ENCODE peak calls at places on chromosomes 7 and 10, in ten cellular contexts. One of them, this sample, is unnamed.

GRCh38 chr10:95428702-95429101 is 132.5 kb downstream of the SORBS1 start:
- DNase-seq in naive B cell: no peak
- DNase-seq in activated CD8-positive, alpha-beta memory T cell treated with anti-CD3 and anti-CD28 coated beads, Interleukin-2, amount 10 ng/mL, durations not matched to agents 7 days and 5 days: no peak
- DNase-seq in KBM-7: no peak
- DNase-seq in nephron progenitor cell: no peak
- DNase-seq in AG04450: no peak
- DNase-seq in skeletal muscle cell: no peak
- DNase-seq in Kasumi-1: no peak
- DNase-seq in T-helper 1 cell: no peak
- DNase-seq in anterior cingulate cortex: no peak
- DNase-seq in this sample: no peak

GRCh38 chr10:119301397-119301796 is 94.0 kb downstream of the GRK5 start:
- DNase-seq in activated CD8-positive, alpha-beta memory T cell treated with anti-CD3 and anti-CD28 coated beads, Interleukin-2, amount 10 ng/mL, durations not matched to agents 7 days and 5 days: peak
- DNase-seq in naive B cell: peak
- DNase-seq in anterior cingulate cortex: no peak
- DNase-seq in nephron progenitor cell: no peak
- DNase-seq in AG04450: no peak
- DNase-seq in KBM-7: no peak
- DNase-seq in skeletal muscle cell: no peak
- DNase-seq in T-helper 1 cell: peak
- DNase-seq in Kasumi-1: peak
- DNase-seq in this sample: no peak

GRCh38 chr7:151493083-151493482 is 26.6 kb downstream of the RHEB start:
- DNase-seq in activated CD8-positive, alpha-beta memory T cell treated with anti-CD3 and anti-CD28 coated beads, Interleukin-2, amount 10 ng/mL, durations not matched to agents 7 days and 5 days: no peak
- DNase-seq in skeletal muscle cell: no peak
- DNase-seq in KBM-7: no peak
- DNase-seq in AG04450: no peak
- DNase-seq in Kasumi-1: no peak
- DNase-seq in naive B cell: no peak
- DNase-seq in T-helper 1 cell: no peak
- DNase-seq in anterior cingulate cortex: no peak
- DNase-seq in nephron progenitor cell: no peak
- DNase-seq in this sample: no peak

GRCh38 chr10:44704616-44705015 is 206.5 kb upstream of the TMEM72 start:
- DNase-seq in skeletal muscle cell: no peak
- DNase-seq in nephron progenitor cell: no peak
- DNase-seq in T-helper 1 cell: no peak
- DNase-seq in anterior cingulate cortex: no peak
- DNase-seq in AG04450: no peak
- DNase-seq in KBM-7: no peak
- DNase-seq in activated CD8-positive, alpha-beta memory T cell treated with anti-CD3 and anti-CD28 coated beads, Interleukin-2, amount 10 ng/mL, durations not matched to agents 7 days and 5 days: no peak
- DNase-seq in Kasumi-1: no peak
- DNase-seq in naive B cell: no peak
- DNase-seq in this sample: no peak

GRCh38 chr7:97145068-97145467 is 27.6 kb downstream of the SDHAF3 start:
- DNase-seq in anterior cingulate cortex: no peak
- DNase-seq in AG04450: no peak
- DNase-seq in KBM-7: peak
- DNase-seq in nephron progenitor cell: no peak
- DNase-seq in T-helper 1 cell: peak
- DNase-seq in skeletal muscle cell: peak
- DNase-seq in activated CD8-positive, alpha-beta memory T cell treated with anti-CD3 and anti-CD28 coated beads, Interleukin-2, amount 10 ng/mL, durations not matched to agents 7 days and 5 days: no peak
- DNase-seq in naive B cell: no peak
- DNase-seq in Kasumi-1: peak
- DNase-seq in this sample: peak

GRCh38 chr7:105648561-105649401 is 67.5 kb upstream of the EFCAB10 start:
- DNase-seq in skeletal muscle cell: no peak
- DNase-seq in naive B cell: no peak
- DNase-seq in KBM-7: peak
- DNase-seq in Kasumi-1: no peak
- DNase-seq in activated CD8-positive, alpha-beta memory T cell treated with anti-CD3 and anti-CD28 coated beads, Interleukin-2, amount 10 ng/mL, durations not matched to agents 7 days and 5 days: no peak
- DNase-seq in nephron progenitor cell: no peak
- DNase-seq in AG04450: no peak
- DNase-seq in T-helper 1 cell: no peak
- DNase-seq in anterior cingulate cortex: no peak
- DNase-seq in this sample: no peak

GRCh38 chr10:98323221-98324164 is 55.5 kb upstream of the LOXL4 start:
- DNase-seq in T-helper 1 cell: no peak
- DNase-seq in AG04450: peak
- DNase-seq in naive B cell: no peak
- DNase-seq in KBM-7: peak
- DNase-seq in activated CD8-positive, alpha-beta memory T cell treated with anti-CD3 and anti-CD28 coated beads, Interleukin-2, amount 10 ng/mL, durations not matched to agents 7 days and 5 days: no peak
- DNase-seq in Kasumi-1: peak
- DNase-seq in anterior cingulate cortex: no peak
- DNase-seq in skeletal muscle cell: peak
- DNase-seq in nephron progenitor cell: no peak
- DNase-seq in this sample: peak

GRCh38 chr7:74627699-74628411 is 29.7 kb upstream of the GTF2I start:
- DNase-seq in AG04450: peak
- DNase-seq in nephron progenitor cell: no peak
- DNase-seq in skeletal muscle cell: peak
- DNase-seq in Kasumi-1: no peak
- DNase-seq in naive B cell: no peak
- DNase-seq in T-helper 1 cell: no peak
- DNase-seq in KBM-7: no peak
- DNase-seq in activated CD8-positive, alpha-beta memory T cell treated with anti-CD3 and anti-CD28 coated beads, Interleukin-2, amount 10 ng/mL, durations not matched to agents 7 days and 5 days: no peak
- DNase-seq in anterior cingulate cortex: no peak
- DNase-seq in this sample: no peak

GRCh38 chr7:4772306-4772705 is 3.1 kb upstream of the AP5Z1 start:
- DNase-seq in skeletal muscle cell: no peak
- DNase-seq in AG04450: no peak
- DNase-seq in nephron progenitor cell: no peak
- DNase-seq in activated CD8-positive, alpha-beta memory T cell treated with anti-CD3 and anti-CD28 coated beads, Interleukin-2, amount 10 ng/mL, durations not matched to agents 7 days and 5 days: no peak
- DNase-seq in anterior cingulate cortex: no peak
- DNase-seq in KBM-7: no peak
- DNase-seq in T-helper 1 cell: no peak
- DNase-seq in naive B cell: no peak
- DNase-seq in Kasumi-1: no peak
- DNase-seq in this sample: no peak

GRCh38 chr7:23043441-23043840 is 29.5 kb upstream of the HYCC1 start:
- DNase-seq in T-helper 1 cell: no peak
- DNase-seq in Kasumi-1: no peak
- DNase-seq in anterior cingulate cortex: no peak
- DNase-seq in activated CD8-positive, alpha-beta memory T cell treated with anti-CD3 and anti-CD28 coated beads, Interleukin-2, amount 10 ng/mL, durations not matched to agents 7 days and 5 days: no peak
- DNase-seq in naive B cell: no peak
- DNase-seq in skeletal muscle cell: no peak
- DNase-seq in AG04450: no peak
- DNase-seq in nephron progenitor cell: no peak
- DNase-seq in KBM-7: no peak
- DNase-seq in this sample: no peak

GRCh38 chr7:43119371-43120069 is 7.1 kb downstream of the HECW1 start:
- DNase-seq in T-helper 1 cell: no peak
- DNase-seq in KBM-7: no peak
- DNase-seq in Kasumi-1: no peak
- DNase-seq in AG04450: peak
- DNase-seq in activated CD8-positive, alpha-beta memory T cell treated with anti-CD3 and anti-CD28 coated beads, Interleukin-2, amount 10 ng/mL, durations not matched to agents 7 days and 5 days: no peak
- DNase-seq in naive B cell: no peak
- DNase-seq in nephron progenitor cell: no peak
- DNase-seq in anterior cingulate cortex: no peak
- DNase-seq in skeletal muscle cell: peak
- DNase-seq in this sample: no peak

GRCh38 chr10:48231178-48231577 is 43.3 kb downstream of the FRMPD2 start:
- DNase-seq in activated CD8-positive, alpha-beta memory T cell treated with anti-CD3 and anti-CD28 coated beads, Interleukin-2, amount 10 ng/mL, durations not matched to agents 7 days and 5 days: peak
- DNase-seq in anterior cingulate cortex: no peak
- DNase-seq in naive B cell: no peak
- DNase-seq in KBM-7: no peak
- DNase-seq in skeletal muscle cell: no peak
- DNase-seq in Kasumi-1: no peak
- DNase-seq in AG04450: no peak
- DNase-seq in T-helper 1 cell: no peak
- DNase-seq in nephron progenitor cell: no peak
- DNase-seq in this sample: no peak

GRCh38 chr10:71367279-71367678 is 29.4 kb upstream of the CDH23 start:
- DNase-seq in anterior cingulate cortex: no peak
- DNase-seq in Kasumi-1: peak
- DNase-seq in AG04450: no peak
- DNase-seq in naive B cell: no peak
- DNase-seq in T-helper 1 cell: no peak
- DNase-seq in skeletal muscle cell: no peak
- DNase-seq in KBM-7: no peak
- DNase-seq in activated CD8-positive, alpha-beta memory T cell treated with anti-CD3 and anti-CD28 coated beads, Interleukin-2, amount 10 ng/mL, durations not matched to agents 7 days and 5 days: no peak
- DNase-seq in nephron progenitor cell: no peak
- DNase-seq in this sample: no peak

GRCh38 chr7:18352339-18353255 is 143.0 kb upstream of the HDAC9 start:
- DNase-seq in anterior cingulate cortex: no peak
- DNase-seq in activated CD8-positive, alpha-beta memory T cell treated with anti-CD3 and anti-CD28 coated beads, Interleukin-2, amount 10 ng/mL, durations not matched to agents 7 days and 5 days: no peak
- DNase-seq in AG04450: peak
- DNase-seq in Kasumi-1: peak
- DNase-seq in naive B cell: no peak
- DNase-seq in nephron progenitor cell: peak
- DNase-seq in T-helper 1 cell: no peak
- DNase-seq in KBM-7: peak
- DNase-seq in skeletal muscle cell: peak
- DNase-seq in this sample: no peak

GRCh38 chr10:121788115-121788514 is 139.7 kb downstream of the ATE1 start:
- DNase-seq in Kasumi-1: no peak
- DNase-seq in AG04450: no peak
- DNase-seq in T-helper 1 cell: no peak
- DNase-seq in skeletal muscle cell: no peak
- DNase-seq in anterior cingulate cortex: no peak
- DNase-seq in activated CD8-positive, alpha-beta memory T cell treated with anti-CD3 and anti-CD28 coated beads, Interleukin-2, amount 10 ng/mL, durations not matched to agents 7 days and 5 days: no peak
- DNase-seq in nephron progenitor cell: no peak
- DNase-seq in KBM-7: no peak
- DNase-seq in naive B cell: no peak
- DNase-seq in this sample: no peak

GRCh38 chr7:75611557-75612178 is 119.5 kb downstream of the SPDYE5 start:
- DNase-seq in KBM-7: no peak
- DNase-seq in Kasumi-1: no peak
- DNase-seq in AG04450: no peak
- DNase-seq in nephron progenitor cell: peak
- DNase-seq in skeletal muscle cell: no peak
- DNase-seq in anterior cingulate cortex: peak
- DNase-seq in activated CD8-positive, alpha-beta memory T cell treated with anti-CD3 and anti-CD28 coated beads, Interleukin-2, amount 10 ng/mL, durations not matched to agents 7 days and 5 days: no peak
- DNase-seq in T-helper 1 cell: no peak
- DNase-seq in naive B cell: no peak
- DNase-seq in this sample: no peak

GRCh38 chr10:94274142-94274787 is 88.5 kb downstream of the NOC3L start:
- DNase-seq in skeletal muscle cell: peak
- DNase-seq in anterior cingulate cortex: no peak
- DNase-seq in activated CD8-positive, alpha-beta memory T cell treated with anti-CD3 and anti-CD28 coated beads, Interleukin-2, amount 10 ng/mL, durations not matched to agents 7 days and 5 days: no peak
- DNase-seq in naive B cell: no peak
- DNase-seq in T-helper 1 cell: no peak
- DNase-seq in KBM-7: no peak
- DNase-seq in AG04450: no peak
- DNase-seq in nephron progenitor cell: no peak
- DNase-seq in Kasumi-1: no peak
- DNase-seq in this sample: no peak

GRCh38 chr7:116772423-116772852 is 89.9 kb upstream of the CAPZA2 start:
- DNase-seq in AG04450: no peak
- DNase-seq in KBM-7: no peak
- DNase-seq in nephron progenitor cell: no peak
- DNase-seq in skeletal muscle cell: no peak
- DNase-seq in anterior cingulate cortex: no peak
- DNase-seq in T-helper 1 cell: no peak
- DNase-seq in Kasumi-1: no peak
- DNase-seq in activated CD8-positive, alpha-beta memory T cell treated with anti-CD3 and anti-CD28 coated beads, Interleukin-2, amount 10 ng/mL, durations not matched to agents 7 days and 5 days: no peak
- DNase-seq in naive B cell: no peak
- DNase-seq in this sample: no peak

GRCh38 chr10:63544418-63544817 is 23.2 kb downstream of the REEP3 start:
- DNase-seq in T-helper 1 cell: no peak
- DNase-seq in skeletal muscle cell: no peak
- DNase-seq in activated CD8-positive, alpha-beta memory T cell treated with anti-CD3 and anti-CD28 coated beads, Interleukin-2, amount 10 ng/mL, durations not matched to agents 7 days and 5 days: no peak
- DNase-seq in KBM-7: no peak
- DNase-seq in naive B cell: no peak
- DNase-seq in Kasumi-1: no peak
- DNase-seq in anterior cingulate cortex: no peak
- DNase-seq in AG04450: no peak
- DNase-seq in nephron progenitor cell: no peak
- DNase-seq in this sample: no peak

GRCh38 chr7:30797294-30798040 is 26.2 kb downstream of the MINDY4 start:
- DNase-seq in T-helper 1 cell: no peak
- DNase-seq in nephron progenitor cell: no peak
- DNase-seq in naive B cell: no peak
- DNase-seq in anterior cingulate cortex: no peak
- DNase-seq in AG04450: no peak
- DNase-seq in Kasumi-1: no peak
- DNase-seq in KBM-7: no peak
- DNase-seq in skeletal muscle cell: no peak
- DNase-seq in activated CD8-positive, alpha-beta memory T cell treated with anti-CD3 and anti-CD28 coated beads, Interleukin-2, amount 10 ng/mL, durations not matched to agents 7 days and 5 days: no peak
- DNase-seq in this sample: no peak

This sample was measured in GF-D8.